ENCODE peak calls at places on chromosomes 6 and 20, in eight cellular contexts. Q, I, P, W, E, F, K and Y are unnamed samples.

GRCh38 chr6:166654573-166654972 is 27.5 kb upstream of the RPS6KA2 start:
- DNase-seq in Q (no peak), I (no peak), P (no peak), W (no peak), E (no peak), F (no peak), K (no peak), Y (no peak)

GRCh38 chr6:126955621-126956020 is 162.8 kb upstream of the RSPO3 start:
- DNase-seq in Q (peak), I (peak), P (peak), W (no peak), E (no peak), F (no peak), K (no peak), Y (no peak)

GRCh38 chr20:47317127-47317895 is 39.2 kb downstream of the ZMYND8 start:
- DNase-seq in Q (peak), I (peak), P (peak), W (peak), E (peak), F (no peak), K (peak), Y (peak)

GRCh38 chr20:37827605-37828004 is 75.3 kb upstream of the VSTM2L start:
- DNase-seq in Q (no peak), I (no peak), P (no peak), W (no peak), E (no peak), F (no peak), K (no peak), Y (no peak)

GRCh38 chr20:16803965-16804792 is 56.0 kb downstream of the OTOR start:
- DNase-seq in Q (peak), I (peak), P (peak), W (no peak), E (peak), F (peak), K (peak), Y (peak)

GRCh38 chr6:18139935-18140621 is 14.8 kb downstream of the TPMT start:
- DNase-seq in Q (no peak), I (no peak), P (no peak), W (no peak), E (no peak), F (no peak), K (peak), Y (no peak)

GRCh38 chr6:125197795-125198269 is 44.3 kb downstream of the TPD52L1 start:
- DNase-seq in Q (peak), I (peak), P (peak), W (peak), E (no peak), F (no peak), K (peak), Y (no peak)

GRCh38 chr6:107075951-107076381 is 39.3 kb downstream of the BEND3 start:
- DNase-seq in Q (no peak), I (no peak), P (peak), W (no peak), E (no peak), F (no peak), K (no peak), Y (no peak)

GRCh38 chr6:104784884-104785283 is 74.8 kb downstream of the HACE1 start:
- DNase-seq in Q (no peak), I (no peak), P (peak), W (no peak), E (peak), F (no peak), K (no peak), Y (no peak)

GRCh38 chr20:4971064-4971463 is 30.2 kb downstream of the SLC23A2 start:
- DNase-seq in Q (no peak), I (no peak), P (no peak), W (no peak), E (no peak), F (no peak), K (no peak), Y (no peak)

GRCh38 chr20:43916875-43917371 is 2.3 kb downstream of the TOX2 start:
- DNase-seq in Q (no peak), I (no peak), P (peak), W (no peak), E (no peak), F (no peak), K (no peak), Y (no peak)

GRCh38 chr20:45290677-45291355 is 15.8 kb upstream of the RBPJL start:
- DNase-seq in Q (peak), I (peak), P (peak), W (peak), E (peak), F (peak), K (peak), Y (peak)

GRCh38 chr6:13873288-13874190 is 51.2 kb upstream of the RNF182 start:
- DNase-seq in Q (no peak), I (peak), P (no peak), W (no peak), E (peak), F (no peak), K (peak), Y (peak)

GRCh38 chr20:558117-558516 is 14.5 kb upstream of the CSNK2A1 start:
- DNase-seq in Q (no peak), I (no peak), P (no peak), W (no peak), E (no peak), F (no peak), K (no peak), Y (no peak)

GRCh38 chr6:164166996-164167395 is 752.5 kb downstream of the QKI start:
- DNase-seq in Q (no peak), I (no peak), P (no peak), W (no peak), E (no peak), F (no peak), K (no peak), Y (no peak)

GRCh38 chr6:140782941-140783340 is 1349.8 kb upstream of the GJE1 start:
- DNase-seq in Q (peak), I (no peak), P (peak), W (no peak), E (no peak), F (no peak), K (no peak), Y (no peak)

GRCh38 chr20:25254571-25254970 is 6.7 kb downstream of the PYGB start:
- DNase-seq in Q (no peak), I (no peak), P (no peak), W (no peak), E (no peak), F (no peak), K (peak), Y (no peak)

GRCh38 chr6:168574075-168574698 is 133.2 kb downstream of the SMOC2 start:
- DNase-seq in Q (no peak), I (no peak), P (no peak), W (no peak), E (no peak), F (no peak), K (no peak), Y (no peak)

GRCh38 chr20:59007758-59008511 is 881 bp upstream of the CTSZ start:
- DNase-seq in Q (no peak), I (no peak), P (no peak), W (no peak), E (no peak), F (no peak), K (peak), Y (no peak)

GRCh38 chr6:38477680-38478260 is 162.0 kb downstream of the BTBD9 start:
- DNase-seq in Q (no peak), I (no peak), P (no peak), W (no peak), E (no peak), F (no peak), K (no peak), Y (no peak)

GRCh38 chr6:122063090-122063489 is 336.4 kb upstream of the HSF2 start:
- DNase-seq in Q (no peak), I (no peak), P (no peak), W (no peak), E (no peak), F (no peak), K (no peak), Y (no peak)

GRCh38 chr20:51438136-51438535 is 104.4 kb downstream of the NFATC2 start:
- DNase-seq in Q (no peak), I (no peak), P (no peak), W (no peak), E (no peak), F (no peak), K (no peak), Y (no peak)

GRCh38 chr6:167550936-167551633 is 226.2 kb downstream of the TTLL2 start:
- DNase-seq in Q (no peak), I (no peak), P (no peak), W (peak), E (no peak), F (no peak), K (peak), Y (no peak)

GRCh38 chr6:132147530-132148011 is 196.4 kb upstream of the CCN2 start:
- DNase-seq in Q (no peak), I (no peak), P (peak), W (no peak), E (no peak), F (no peak), K (no peak), Y (no peak)

GRCh38 chr6:146526192-146526591 is 17.4 kb upstream of the RAB32 start:
- DNase-seq in Q (peak), I (no peak), P (peak), W (no peak), E (no peak), F (no peak), K (no peak), Y (no peak)

GRCh38 chr6:44679906-44680698 is 292.6 kb downstream of the CDC5L start:
- DNase-seq in Q (peak), I (no peak), P (no peak), W (no peak), E (no peak), F (no peak), K (no peak), Y (no peak)

GRCh38 chr20:53692465-53693067 is 98.9 kb upstream of the ZNF217 start:
- DNase-seq in Q (no peak), I (no peak), P (peak), W (peak), E (no peak), F (no peak), K (peak), Y (no peak)